ENCODE peak calls at places on chromosomes 6 and 20, in eight cellular contexts. One of them, this sample, is unnamed.

GRCh38 chr6:42520786-42521607 is 42.8 kb upstream of the UBR2 start:
- DNase-seq in NCI-H2171 treated with DMSO at 0.1 percent for 48 hours: no peak
- DNase-seq in NCI-H510A treated with DMSO at 0.1 percent for 48 hours: no peak
- DNase-seq in activated T-cell treated with anti-CD3 and anti-CD28 coated beads for 1 hour: no peak
- DNase-seq in neural progenitor cell: no peak
- DNase-seq in SW 1271: no peak
- DNase-seq in AG09309: no peak
- DNase-seq in stimulated activated CD4-positive, alpha-beta T cell treated with anti-CD3 and anti-CD28 coated beads, TNF-alpha, amount 100 ng/mL, for 1 hour: no peak
- DNase-seq in this sample: no peak

GRCh38 chr20:33501000-33501399 is 11.1 kb downstream of the CBFA2T2 start:
- DNase-seq in NCI-H510A treated with DMSO at 0.1 percent for 48 hours: no peak
- DNase-seq in stimulated activated CD4-positive, alpha-beta T cell treated with anti-CD3 and anti-CD28 coated beads, TNF-alpha, amount 100 ng/mL, for 1 hour: no peak
- DNase-seq in activated T-cell treated with anti-CD3 and anti-CD28 coated beads for 1 hour: no peak
- DNase-seq in neural progenitor cell: no peak
- DNase-seq in NCI-H2171 treated with DMSO at 0.1 percent for 48 hours: no peak
- DNase-seq in AG09309: no peak
- DNase-seq in SW 1271: no peak
- DNase-seq in this sample: no peak

GRCh38 chr6:155861821-155862220 is 406.2 kb upstream of the NOX3 start:
- DNase-seq in AG09309: no peak
- DNase-seq in activated T-cell treated with anti-CD3 and anti-CD28 coated beads for 1 hour: no peak
- DNase-seq in neural progenitor cell: no peak
- DNase-seq in NCI-H510A treated with DMSO at 0.1 percent for 48 hours: no peak
- DNase-seq in NCI-H2171 treated with DMSO at 0.1 percent for 48 hours: no peak
- DNase-seq in SW 1271: no peak
- DNase-seq in stimulated activated CD4-positive, alpha-beta T cell treated with anti-CD3 and anti-CD28 coated beads, TNF-alpha, amount 100 ng/mL, for 1 hour: no peak
- DNase-seq in this sample: no peak

GRCh38 chr20:47102629-47103028 is 208.0 kb downstream of the EYA2 start:
- DNase-seq in SW 1271: no peak
- DNase-seq in activated T-cell treated with anti-CD3 and anti-CD28 coated beads for 1 hour: no peak
- DNase-seq in neural progenitor cell: no peak
- DNase-seq in NCI-H510A treated with DMSO at 0.1 percent for 48 hours: no peak
- DNase-seq in AG09309: no peak
- DNase-seq in NCI-H2171 treated with DMSO at 0.1 percent for 48 hours: peak; percentile 80
- DNase-seq in stimulated activated CD4-positive, alpha-beta T cell treated with anti-CD3 and anti-CD28 coated beads, TNF-alpha, amount 100 ng/mL, for 1 hour: no peak
- DNase-seq in this sample: no peak

GRCh38 chr20:10047427-10047826 is 12.6 kb downstream of the ANKEF1 start:
- DNase-seq in stimulated activated CD4-positive, alpha-beta T cell treated with anti-CD3 and anti-CD28 coated beads, TNF-alpha, amount 100 ng/mL, for 1 hour: no peak
- DNase-seq in NCI-H510A treated with DMSO at 0.1 percent for 48 hours: no peak
- DNase-seq in activated T-cell treated with anti-CD3 and anti-CD28 coated beads for 1 hour: no peak
- DNase-seq in AG09309: no peak
- DNase-seq in NCI-H2171 treated with DMSO at 0.1 percent for 48 hours: peak; percentile 52
- DNase-seq in neural progenitor cell: peak; percentile 60
- DNase-seq in SW 1271: no peak
- DNase-seq in this sample: no peak

GRCh38 chr20:2709205-2709981 is 16.8 kb downstream of the EBF4 start:
- DNase-seq in NCI-H2171 treated with DMSO at 0.1 percent for 48 hours: no peak
- DNase-seq in SW 1271: no peak
- DNase-seq in NCI-H510A treated with DMSO at 0.1 percent for 48 hours: peak; percentile 83
- DNase-seq in AG09309: no peak
- DNase-seq in stimulated activated CD4-positive, alpha-beta T cell treated with anti-CD3 and anti-CD28 coated beads, TNF-alpha, amount 100 ng/mL, for 1 hour: no peak
- DNase-seq in activated T-cell treated with anti-CD3 and anti-CD28 coated beads for 1 hour: no peak
- DNase-seq in neural progenitor cell: no peak
- DNase-seq in this sample: no peak

GRCh38 chr6:16635810-16636602 is 125.3 kb downstream of the ATXN1 start:
- DNase-seq in AG09309: peak; percentile 21
- DNase-seq in activated T-cell treated with anti-CD3 and anti-CD28 coated beads for 1 hour: no peak
- DNase-seq in NCI-H510A treated with DMSO at 0.1 percent for 48 hours: no peak
- DNase-seq in neural progenitor cell: no peak
- DNase-seq in SW 1271: no peak
- DNase-seq in stimulated activated CD4-positive, alpha-beta T cell treated with anti-CD3 and anti-CD28 coated beads, TNF-alpha, amount 100 ng/mL, for 1 hour: no peak
- DNase-seq in NCI-H2171 treated with DMSO at 0.1 percent for 48 hours: no peak
- DNase-seq in this sample: no peak

GRCh38 chr6:3001773-3002293 is 2.1 kb downstream of the NQO2 start:
- DNase-seq in stimulated activated CD4-positive, alpha-beta T cell treated with anti-CD3 and anti-CD28 coated beads, TNF-alpha, amount 100 ng/mL, for 1 hour: no peak
- DNase-seq in NCI-H2171 treated with DMSO at 0.1 percent for 48 hours: peak; percentile 22
- DNase-seq in neural progenitor cell: peak; percentile 66
- DNase-seq in SW 1271: peak; percentile 92
- DNase-seq in activated T-cell treated with anti-CD3 and anti-CD28 coated beads for 1 hour: no peak
- DNase-seq in NCI-H510A treated with DMSO at 0.1 percent for 48 hours: peak; percentile 13
- DNase-seq in AG09309: no peak
- DNase-seq in this sample: no peak

GRCh38 chr6:164967102-164967501 is 342.3 kb downstream of the C6orf118 start:
- DNase-seq in NCI-H2171 treated with DMSO at 0.1 percent for 48 hours: no peak
- DNase-seq in NCI-H510A treated with DMSO at 0.1 percent for 48 hours: no peak
- DNase-seq in neural progenitor cell: peak; percentile 7
- DNase-seq in stimulated activated CD4-positive, alpha-beta T cell treated with anti-CD3 and anti-CD28 coated beads, TNF-alpha, amount 100 ng/mL, for 1 hour: no peak
- DNase-seq in SW 1271: no peak
- DNase-seq in AG09309: no peak
- DNase-seq in activated T-cell treated with anti-CD3 and anti-CD28 coated beads for 1 hour: no peak
- DNase-seq in this sample: no peak

This sample was measured in omental fat pad.